ENCODE peak calls at places on chromosomes 2 and 18, in seven cellular contexts. K, M, N, E, Z, F and J are unnamed samples.

GRCh38 chr2:45391866-45392265 is 219.2 kb downstream of the SRBD1 start:
- DNase-seq in K (no peak), M (no peak), N (no peak), E (no peak), Z (no peak), F (no peak), J (no peak)

GRCh38 chr2:175234650-175235049 is 53.1 kb upstream of the ATP5MC3 start:
- DNase-seq in K (no peak), M (no peak), N (no peak), E (no peak), Z (no peak), F (no peak), J (no peak)

GRCh38 chr2:108958002-108958401 is 31.0 kb downstream of the EDAR start:
- DNase-seq in K (no peak), M (no peak), N (no peak), E (no peak), Z (no peak), F (peak), J (no peak)

GRCh38 chr2:222318026-222318711 is 19.4 kb upstream of the PAX3 start:
- DNase-seq in K (no peak), M (peak), N (no peak), E (peak), Z (peak), F (peak), J (peak)

GRCh38 chr2:95362486-95362885 is 40.0 kb upstream of the FAHD2A start:
- DNase-seq in K (peak), M (peak), N (no peak), E (no peak), Z (no peak), F (no peak), J (no peak)

GRCh38 chr2:207747653-207748560 is 21.8 kb downstream of the FZD5 start:
- DNase-seq in K (no peak), M (peak), N (no peak), E (no peak), Z (no peak), F (no peak), J (no peak)

GRCh38 chr2:175976758-175977157 is 25.3 kb downstream of the LNPK start:
- DNase-seq in K (no peak), M (no peak), N (no peak), E (no peak), Z (no peak), F (no peak), J (no peak)

GRCh38 chr2:943461-943797 is 7.2 kb upstream of the SNTG2 start:
- DNase-seq in K (no peak), M (no peak), N (no peak), E (no peak), Z (no peak), F (no peak), J (no peak)

GRCh38 chr2:16349811-16350210 is 315.8 kb downstream of the CYRIA start:
- DNase-seq in K (no peak), M (no peak), N (no peak), E (no peak), Z (no peak), F (no peak), J (no peak)

GRCh38 chr18:57518533-57518932 is 68.0 kb downstream of the FECH start:
- DNase-seq in K (no peak), M (no peak), N (no peak), E (no peak), Z (no peak), F (no peak), J (no peak)

GRCh38 chr18:30481871-30482270 is 560.7 kb downstream of the DSC3 start:
- DNase-seq in K (no peak), M (no peak), N (no peak), E (no peak), Z (no peak), F (no peak), J (no peak)

GRCh38 chr2:60551241-60552095 is 2.0 kb downstream of the BCL11A start:
- DNase-seq in K (peak), M (peak), N (no peak), E (no peak), Z (no peak), F (peak), J (no peak)

GRCh38 chr18:43009666-43010065 is 105.8 kb downstream of the RIT2 start:
- DNase-seq in K (no peak), M (no peak), N (no peak), E (no peak), Z (no peak), F (no peak), J (peak)

GRCh38 chr2:46876741-46877384 is 38.7 kb downstream of the MCFD2 start:
- DNase-seq in K (no peak), M (peak), N (no peak), E (no peak), Z (no peak), F (peak), J (peak)

GRCh38 chr2:25305809-25306208 is 35.9 kb downstream of the DNMT3A start:
- DNase-seq in K (peak), M (peak), N (no peak), E (no peak), Z (peak), F (no peak), J (no peak)

GRCh38 chr2:120708944-120709607 is 26.6 kb upstream of the GLI2 start:
- DNase-seq in K (no peak), M (no peak), N (no peak), E (no peak), Z (no peak), F (no peak), J (no peak)

GRCh38 chr2:216909541-216910175 is 49.8 kb upstream of the TNP1 start:
- DNase-seq in K (no peak), M (no peak), N (no peak), E (no peak), Z (no peak), F (no peak), J (no peak)

GRCh38 chr2:96427917-96428316 is 77.2 kb downstream of the NEURL3 start:
- DNase-seq in K (no peak), M (no peak), N (no peak), E (no peak), Z (no peak), F (no peak), J (no peak)

GRCh38 chr18:74589820-74590219 is 7.8 kb upstream of the ZNF407 start:
- DNase-seq in K (no peak), M (no peak), N (no peak), E (no peak), Z (no peak), F (no peak), J (no peak)

GRCh38 chr2:190435031-190435677 is 27.0 kb downstream of the MFSD6 start:
- DNase-seq in K (no peak), M (no peak), N (no peak), E (no peak), Z (no peak), F (no peak), J (no peak)

GRCh38 chr18:70195014-70195614 is 10.4 kb downstream of the RTTN start:
- DNase-seq in K (no peak), M (no peak), N (no peak), E (no peak), Z (no peak), F (no peak), J (no peak)

GRCh38 chr2:219723311-219723710 is 95.9 kb downstream of the SLC4A3 start:
- DNase-seq in K (no peak), M (no peak), N (no peak), E (no peak), Z (no peak), F (no peak), J (no peak)

GRCh38 chr2:70767094-70767698 is 804 bp downstream of the ADD2 start:
- DNase-seq in K (peak), M (peak), N (no peak), E (peak), Z (no peak), F (no peak), J (no peak)

GRCh38 chr2:86541282-86541681 is 22.0 kb downstream of the CHMP3 start:
- DNase-seq in K (no peak), M (no peak), N (no peak), E (no peak), Z (no peak), F (no peak), J (no peak)

GRCh38 chr2:171706152-171706803 is 19.0 kb downstream of the DYNC1I2 start:
- DNase-seq in K (no peak), M (no peak), N (no peak), E (peak), Z (no peak), F (no peak), J (no peak)

GRCh38 chr18:10365901-10366300 is 88.5 kb upstream of the APCDD1 start:
- DNase-seq in K (no peak), M (no peak), N (no peak), E (no peak), Z (no peak), F (no peak), J (no peak)

GRCh38 chr18:75868031-75868430 is 440.5 kb upstream of the SMIM21 start:
- DNase-seq in K (no peak), M (no peak), N (no peak), E (no peak), Z (no peak), F (no peak), J (no peak)

GRCh38 chr18:13258792-13259385 is 40.3 kb downstream of the LDLRAD4 start:
- DNase-seq in K (no peak), M (peak), N (no peak), E (no peak), Z (no peak), F (no peak), J (no peak)

GRCh38 chr2:62685986-62686625 is 19.4 kb upstream of the EHBP1 start:
- DNase-seq in K (no peak), M (no peak), N (no peak), E (no peak), Z (no peak), F (no peak), J (no peak)

GRCh38 chr2:20164061-20164733 is 60.7 kb downstream of the SDC1 start:
- DNase-seq in K (no peak), M (no peak), N (no peak), E (no peak), Z (no peak), F (no peak), J (no peak)

GRCh38 chr2:132448771-132449170 is 32.2 kb downstream of the GPR39 start:
- DNase-seq in K (no peak), M (peak), N (no peak), E (peak), Z (no peak), F (peak), J (no peak)

GRCh38 chr18:14978962-14979535 is 231.1 kb downstream of the ANKRD30B start:
- DNase-seq in K (no peak), M (peak), N (no peak), E (peak), Z (no peak), F (peak), J (no peak)

GRCh38 chr2:30410217-30410616 is 36.8 kb upstream of the LCLAT1 start:
- DNase-seq in K (no peak), M (no peak), N (peak), E (no peak), Z (peak), F (no peak), J (no peak)

GRCh38 chr2:230575640-230576324 is 136.9 kb upstream of the CAB39 start:
- DNase-seq in K (no peak), M (no peak), N (no peak), E (no peak), Z (no peak), F (no peak), J (no peak)